ENCODE peak calls at places on chromosomes 16 and 17, in six cellular contexts. One of them, this sample, is unnamed.

GRCh38 chr17:6713130-6713917 is at the start of gene SLC13A5:
- DNase-seq in AG09319: no peak
- DNase-seq in EL: peak; percentile 59
- DNase-seq in Caco-2: no peak
- DNase-seq in NCI-H524: peak; percentile 49
- DNase-seq in HTR-8/SVneo: peak; percentile 53
- DNase-seq in this sample: no peak

GRCh38 chr17:5785343-5785742 is 201.0 kb upstream of the NLRP1 start:
- DNase-seq in HTR-8/SVneo: no peak
- DNase-seq in Caco-2: no peak
- DNase-seq in NCI-H524: no peak
- DNase-seq in EL: peak; percentile 89
- DNase-seq in AG09319: no peak
- DNase-seq in this sample: no peak

GRCh38 chr17:81412490-81413093 is 17.3 kb downstream of the BAHCC1 start:
- DNase-seq in NCI-H524: no peak
- DNase-seq in Caco-2: no peak
- DNase-seq in HTR-8/SVneo: no peak
- DNase-seq in AG09319: no peak
- DNase-seq in EL: no peak
- DNase-seq in this sample: no peak

GRCh38 chr16:9681556-9681955 is 500.7 kb downstream of the GRIN2A start:
- DNase-seq in Caco-2: no peak
- DNase-seq in AG09319: no peak
- DNase-seq in HTR-8/SVneo: no peak
- DNase-seq in EL: no peak
- DNase-seq in NCI-H524: no peak
- DNase-seq in this sample: no peak

GRCh38 chr17:13699261-13699660 is 97.5 kb upstream of the HS3ST3A1 start:
- DNase-seq in NCI-H524: no peak
- DNase-seq in Caco-2: no peak
- DNase-seq in EL: no peak
- DNase-seq in HTR-8/SVneo: no peak
- DNase-seq in AG09319: no peak
- DNase-seq in this sample: no peak

GRCh38 chr17:4800462-4801185 is 1.5 kb downstream of the C17orf114 start:
- DNase-seq in AG09319: no peak
- DNase-seq in Caco-2: no peak
- DNase-seq in NCI-H524: no peak
- DNase-seq in EL: no peak
- DNase-seq in HTR-8/SVneo: no peak
- DNase-seq in this sample: no peak

GRCh38 chr17:81825841-81826471 is 7.1 kb downstream of the MCRIP1 start:
- DNase-seq in HTR-8/SVneo: no peak
- DNase-seq in AG09319: no peak
- DNase-seq in NCI-H524: no peak
- DNase-seq in Caco-2: peak; percentile 73
- DNase-seq in EL: no peak
- DNase-seq in this sample: no peak

GRCh38 chr17:56292628-56293027 is 139.4 kb downstream of the ANKFN1 start:
- DNase-seq in HTR-8/SVneo: no peak
- DNase-seq in NCI-H524: no peak
- DNase-seq in EL: no peak
- DNase-seq in AG09319: no peak
- DNase-seq in Caco-2: no peak
- DNase-seq in this sample: no peak

GRCh38 chr17:78412403-78412802 is 34.0 kb downstream of the PGS1 start:
- DNase-seq in HTR-8/SVneo: no peak
- DNase-seq in AG09319: no peak
- DNase-seq in Caco-2: no peak
- DNase-seq in EL: no peak
- DNase-seq in NCI-H524: peak; percentile 36
- DNase-seq in this sample: no peak